ENCODE peak calls at places on chromosomes 16 and 17, in six cellular contexts. One of them, this sample, is unnamed.

GRCh38 chr16:12617401-12617819 is 186.3 kb downstream of the CPPED1 start:
- DNase-seq in omental fat pad: no peak
- DNase-seq in coronary artery: peak
- DNase-seq in thoracic aorta: no peak
- DNase-seq in pancreas: no peak
- DNase-seq in GM23338: no peak
- DNase-seq in this sample: peak

GRCh38 chr17:42750730-42751356 is 6.0 kb upstream of the EZH1 start:
- DNase-seq in omental fat pad: no peak
- DNase-seq in coronary artery: no peak
- DNase-seq in pancreas: no peak
- DNase-seq in GM23338: no peak
- DNase-seq in thoracic aorta: no peak
- DNase-seq in this sample: no peak

GRCh38 chr17:13420294-13421277 is 181.1 kb downstream of the HS3ST3A1 start:
- DNase-seq in pancreas: no peak
- DNase-seq in GM23338: no peak
- DNase-seq in coronary artery: no peak
- DNase-seq in thoracic aorta: no peak
- DNase-seq in omental fat pad: no peak
- DNase-seq in this sample: no peak

GRCh38 chr17:65290041-65290440 is 152.9 kb downstream of the RGS9 start:
- DNase-seq in thoracic aorta: no peak
- DNase-seq in GM23338: no peak
- DNase-seq in coronary artery: no peak
- DNase-seq in omental fat pad: no peak
- DNase-seq in pancreas: no peak
- DNase-seq in this sample: no peak

GRCh38 chr16:90042946-90043514 is 23.8 kb upstream of the DBNDD1 start:
- DNase-seq in omental fat pad: no peak
- DNase-seq in pancreas: no peak
- DNase-seq in GM23338: no peak
- DNase-seq in coronary artery: no peak
- DNase-seq in thoracic aorta: no peak
- DNase-seq in this sample: no peak

GRCh38 chr16:88854306-88855111 is 2.2 kb downstream of the GALNS start:
- DNase-seq in omental fat pad: no peak
- DNase-seq in GM23338: no peak
- DNase-seq in coronary artery: no peak
- DNase-seq in thoracic aorta: no peak
- DNase-seq in pancreas: no peak
- DNase-seq in this sample: peak

GRCh38 chr17:74466111-74466784 is at the start of gene CD300A:
- DNase-seq in coronary artery: no peak
- DNase-seq in GM23338: peak
- DNase-seq in omental fat pad: no peak
- DNase-seq in thoracic aorta: no peak
- DNase-seq in pancreas: no peak
- DNase-seq in this sample: no peak

GRCh38 chr16:19883296-19883951 is 1.2 kb downstream of the GPRC5B start:
- DNase-seq in omental fat pad: no peak
- DNase-seq in thoracic aorta: no peak
- DNase-seq in pancreas: peak
- DNase-seq in GM23338: peak
- DNase-seq in coronary artery: no peak
- DNase-seq in this sample: peak

GRCh38 chr17:66287911-66288310 is 14.5 kb upstream of the PRKCA start:
- DNase-seq in pancreas: no peak
- DNase-seq in GM23338: no peak
- DNase-seq in coronary artery: no peak
- DNase-seq in thoracic aorta: no peak
- DNase-seq in omental fat pad: no peak
- DNase-seq in this sample: no peak

GRCh38 chr17:81398855-81399451 is 3.7 kb downstream of the BAHCC1 start:
- DNase-seq in omental fat pad: no peak
- DNase-seq in thoracic aorta: no peak
- DNase-seq in GM23338: no peak
- DNase-seq in pancreas: no peak
- DNase-seq in coronary artery: no peak
- DNase-seq in this sample: no peak

GRCh38 chr17:41965694-41966375 is 760 bp upstream of the CNP start:
- DNase-seq in GM23338: peak
- DNase-seq in coronary artery: peak
- DNase-seq in thoracic aorta: no peak
- DNase-seq in pancreas: peak
- DNase-seq in omental fat pad: no peak
- DNase-seq in this sample: peak

GRCh38 chr16:89670496-89671431 is 13.1 kb downstream of the SPATA33 start:
- DNase-seq in GM23338: no peak
- DNase-seq in thoracic aorta: no peak
- DNase-seq in pancreas: no peak
- DNase-seq in coronary artery: no peak
- DNase-seq in omental fat pad: no peak
- DNase-seq in this sample: no peak

GRCh38 chr17:44636562-44636961 is 19.7 kb upstream of the MEIOC start:
- DNase-seq in GM23338: peak
- DNase-seq in coronary artery: no peak
- DNase-seq in thoracic aorta: no peak
- DNase-seq in pancreas: no peak
- DNase-seq in omental fat pad: no peak
- DNase-seq in this sample: no peak

GRCh38 chr17:60328679-60329078 is 63.3 kb downstream of the USP32 start:
- DNase-seq in omental fat pad: no peak
- DNase-seq in pancreas: no peak
- DNase-seq in thoracic aorta: no peak
- DNase-seq in GM23338: no peak
- DNase-seq in coronary artery: no peak
- DNase-seq in this sample: no peak

GRCh38 chr16:8826278-8826879 is 28.7 kb downstream of the PMM2 start:
- DNase-seq in coronary artery: no peak
- DNase-seq in thoracic aorta: no peak
- DNase-seq in GM23338: no peak
- DNase-seq in pancreas: no peak
- DNase-seq in omental fat pad: no peak
- DNase-seq in this sample: no peak

GRCh38 chr17:47884905-47885735 is 10.9 kb upstream of the SP2 start:
- DNase-seq in omental fat pad: no peak
- DNase-seq in thoracic aorta: no peak
- DNase-seq in pancreas: no peak
- DNase-seq in GM23338: peak
- DNase-seq in coronary artery: no peak
- DNase-seq in this sample: no peak

GRCh38 chr17:4631836-4632582 is 9.5 kb downstream of the ALOX15 start:
- DNase-seq in coronary artery: no peak
- DNase-seq in GM23338: peak
- DNase-seq in omental fat pad: no peak
- DNase-seq in thoracic aorta: no peak
- DNase-seq in pancreas: no peak
- DNase-seq in this sample: no peak

GRCh38 chr16:83899272-83899897 is 470 bp downstream of the MLYCD start:
- DNase-seq in omental fat pad: no peak
- DNase-seq in thoracic aorta: no peak
- DNase-seq in coronary artery: peak
- DNase-seq in GM23338: peak
- DNase-seq in pancreas: peak
- DNase-seq in this sample: peak

GRCh38 chr17:78185981-78186688 is 717 bp downstream of the TK1 start:
- DNase-seq in pancreas: peak
- DNase-seq in omental fat pad: no peak
- DNase-seq in GM23338: no peak
- DNase-seq in coronary artery: peak
- DNase-seq in thoracic aorta: no peak
- DNase-seq in this sample: no peak

GRCh38 chr17:50562266-50563094 is 2.0 kb downstream of the CACNA1G start:
- DNase-seq in pancreas: no peak
- DNase-seq in GM23338: peak
- DNase-seq in thoracic aorta: no peak
- DNase-seq in coronary artery: no peak
- DNase-seq in omental fat pad: no peak
- DNase-seq in this sample: peak

GRCh38 chr16:22317625-22318024 is 20.4 kb downstream of the POLR3E start:
- DNase-seq in coronary artery: peak
- DNase-seq in GM23338: no peak
- DNase-seq in thoracic aorta: no peak
- DNase-seq in omental fat pad: no peak
- DNase-seq in pancreas: no peak
- DNase-seq in this sample: no peak

GRCh38 chr16:22320572-22321339 is 23.5 kb downstream of the POLR3E start:
- DNase-seq in coronary artery: no peak
- DNase-seq in omental fat pad: no peak
- DNase-seq in thoracic aorta: no peak
- DNase-seq in pancreas: no peak
- DNase-seq in GM23338: no peak
- DNase-seq in this sample: no peak

GRCh38 chr16:22317001-22317530 is 19.9 kb downstream of the POLR3E start:
- DNase-seq in thoracic aorta: no peak
- DNase-seq in GM23338: no peak
- DNase-seq in omental fat pad: no peak
- DNase-seq in coronary artery: peak
- DNase-seq in pancreas: no peak
- DNase-seq in this sample: no peak

GRCh38 chr16:22316411-22316811 is 19.2 kb downstream of the POLR3E start:
- DNase-seq in pancreas: no peak
- DNase-seq in GM23338: no peak
- DNase-seq in coronary artery: peak
- DNase-seq in omental fat pad: no peak
- DNase-seq in thoracic aorta: no peak
- DNase-seq in this sample: no peak

GRCh38 chr16:22318690-22319358 is 21.6 kb downstream of the POLR3E start:
- DNase-seq in pancreas: no peak
- DNase-seq in thoracic aorta: no peak
- DNase-seq in coronary artery: no peak
- DNase-seq in omental fat pad: no peak
- DNase-seq in GM23338: peak
- DNase-seq in this sample: peak
- TF ChIP-seq CTCF in pancreas: peak
- TF ChIP-seq CTCF in thoracic aorta: peak
- TF ChIP-seq CTCF in coronary artery: peak
- TF ChIP-seq CTCF in omental fat pad: no peak
- TF ChIP-seq CTCF in GM23338: peak
- TF ChIP-seq CTCF in this sample: peak

GRCh38 chr17:83136156-83136555 is 56.7 kb downstream of the METRNL start:
- DNase-seq in thoracic aorta: no peak
- DNase-seq in pancreas: no peak
- DNase-seq in coronary artery: peak
- DNase-seq in omental fat pad: no peak
- DNase-seq in GM23338: no peak
- DNase-seq in this sample: no peak

GRCh38 chr17:83135692-83136091 is 56.3 kb downstream of the METRNL start:
- DNase-seq in omental fat pad: no peak
- DNase-seq in thoracic aorta: no peak
- DNase-seq in coronary artery: peak
- DNase-seq in GM23338: no peak
- DNase-seq in pancreas: no peak
- DNase-seq in this sample: no peak

GRCh38 chr17:83132251-83133081 is 53.1 kb downstream of the METRNL start:
- DNase-seq in thoracic aorta: no peak
- DNase-seq in pancreas: no peak
- DNase-seq in omental fat pad: no peak
- DNase-seq in coronary artery: peak
- DNase-seq in GM23338: no peak
- DNase-seq in this sample: no peak

GRCh38 chr17:83131268-83132011 is 52.0 kb downstream of the METRNL start:
- DNase-seq in coronary artery: peak
- DNase-seq in thoracic aorta: no peak
- DNase-seq in pancreas: no peak
- DNase-seq in GM23338: no peak
- DNase-seq in omental fat pad: no peak
- DNase-seq in this sample: no peak

GRCh38 chr17:83133302-83134121 is 54.1 kb downstream of the METRNL start:
- DNase-seq in coronary artery: peak
- DNase-seq in omental fat pad: no peak
- DNase-seq in GM23338: no peak
- DNase-seq in pancreas: no peak
- DNase-seq in thoracic aorta: no peak
- DNase-seq in this sample: no peak
- TF ChIP-seq CTCF in coronary artery: no peak
- TF ChIP-seq CTCF in omental fat pad: no peak
- TF ChIP-seq CTCF in GM23338: no peak
- TF ChIP-seq CTCF in pancreas: no peak
- TF ChIP-seq CTCF in thoracic aorta: no peak
- TF ChIP-seq CTCF in this sample: no peak

GRCh38 chr16:67451061-67451703 is 20.3 kb downstream of the HSD11B2 start:
- DNase-seq in coronary artery: no peak
- DNase-seq in omental fat pad: no peak
- DNase-seq in GM23338: no peak
- DNase-seq in pancreas: no peak
- DNase-seq in thoracic aorta: no peak
- DNase-seq in this sample: no peak

GRCh38 chr16:67449739-67450138 is 18.8 kb downstream of the HSD11B2 start:
- DNase-seq in omental fat pad: no peak
- DNase-seq in thoracic aorta: no peak
- DNase-seq in pancreas: no peak
- DNase-seq in coronary artery: no peak
- DNase-seq in GM23338: no peak
- DNase-seq in this sample: no peak

GRCh38 chr16:67449328-67449727 is 18.4 kb downstream of the HSD11B2 start:
- DNase-seq in GM23338: no peak
- DNase-seq in thoracic aorta: no peak
- DNase-seq in coronary artery: no peak
- DNase-seq in pancreas: peak
- DNase-seq in omental fat pad: no peak
- DNase-seq in this sample: no peak

GRCh38 chr16:67454104-67454503 is 23.2 kb downstream of the HSD11B2 start:
- DNase-seq in coronary artery: no peak
- DNase-seq in GM23338: no peak
- DNase-seq in pancreas: no peak
- DNase-seq in thoracic aorta: no peak
- DNase-seq in omental fat pad: no peak
- DNase-seq in this sample: no peak

GRCh38 chr16:67451704-67452435 is 20.9 kb downstream of the HSD11B2 start:
- DNase-seq in pancreas: peak
- DNase-seq in omental fat pad: no peak
- DNase-seq in coronary artery: no peak
- DNase-seq in GM23338: no peak
- DNase-seq in thoracic aorta: no peak
- DNase-seq in this sample: no peak
- TF ChIP-seq CTCF in pancreas: no peak
- TF ChIP-seq CTCF in omental fat pad: no peak
- TF ChIP-seq CTCF in coronary artery: no peak
- TF ChIP-seq CTCF in GM23338: no peak
- TF ChIP-seq CTCF in thoracic aorta: no peak
- TF ChIP-seq CTCF in this sample: no peak

DNA sequence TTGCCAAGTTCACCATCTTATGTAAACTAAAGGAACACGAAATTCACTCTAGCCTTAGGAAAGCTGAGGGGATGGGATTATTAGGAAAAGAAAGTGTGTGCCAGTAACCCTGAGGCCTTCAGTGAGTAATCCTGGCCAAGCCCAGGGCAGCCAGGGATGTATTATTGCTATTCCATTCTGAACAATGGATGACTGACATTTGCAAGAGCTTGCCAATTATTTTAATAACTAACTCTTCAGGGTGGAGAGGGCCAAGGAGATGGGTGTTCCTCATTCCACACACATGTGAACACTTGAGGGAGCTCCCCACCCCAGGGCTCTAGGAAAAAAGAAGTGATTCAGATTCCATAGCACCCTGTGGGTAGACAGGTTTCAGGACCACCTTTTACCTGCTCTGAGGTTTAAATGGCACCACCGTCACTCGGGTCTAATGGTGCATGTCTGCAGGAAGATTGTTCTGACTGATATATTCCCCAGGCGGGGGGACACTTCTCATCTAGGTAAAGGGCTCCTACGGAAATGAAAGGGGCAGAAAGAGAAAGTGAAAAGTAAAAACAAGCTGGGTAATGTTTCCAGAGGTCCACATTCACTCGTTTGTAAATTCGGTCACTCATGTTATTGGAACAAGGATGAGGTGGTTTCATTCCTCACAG is 41.5 kb downstream of the TK2 start:
- DNase-seq in thoracic aorta: no peak
- DNase-seq in omental fat pad: no peak
- DNase-seq in pancreas: no peak
- DNase-seq in GM23338: no peak
- DNase-seq in coronary artery: peak
- DNase-seq in this sample: no peak
- TF ChIP-seq CTCF in thoracic aorta: no peak
- TF ChIP-seq CTCF in omental fat pad: no peak
- TF ChIP-seq CTCF in pancreas: no peak
- TF ChIP-seq CTCF in GM23338: no peak
- TF ChIP-seq CTCF in coronary artery: no peak
- TF ChIP-seq CTCF in this sample: no peak